ENCODE peak calls at places on chromosomes 3 and 15, in four cellular contexts. Q is endothelial cell of umbilical vein, I is GM23338, K is hepatocyte. Y is an unnamed sample.

GRCh38 chr3:3772920-3773319 is 26.3 kb upstream of the LRRN1 start:
- DNase-seq in I (no peak), Q (no peak), K (no peak), Y (no peak)

GRCh38 chr3:107816082-107816481 is 274.7 kb downstream of the CD47 start:
- DNase-seq in Q (no peak), K (no peak), I (no peak), Y (no peak)

GRCh38 chr15:89480505-89480904 is 15.9 kb downstream of the RHCG start:
- DNase-seq in Q (no peak), K (no peak), I (no peak), Y (no peak)

GRCh38 chr3:194250104-194251002 is 100.8 kb downstream of the CPN2 start:
- DNase-seq in Q (no peak), K (peak), I (no peak), Y (peak)

GRCh38 chr3:11915621-11916417 is 69.1 kb upstream of the TAMM41 start:
- DNase-seq in Q (no peak), I (no peak), K (no peak), Y (no peak)

GRCh38 chr3:170772135-170772534 is 97.9 kb downstream of the RPL22L1 start:
- DNase-seq in K (no peak), I (no peak), Q (no peak), Y (peak)

GRCh38 chr15:57559875-57560274 is 31.8 kb upstream of the MYZAP start:
- DNase-seq in I (peak), K (peak), Q (peak), Y (no peak)

GRCh38 chr3:188434594-188434993 is 280.6 kb downstream of the LPP start:
- DNase-seq in I (no peak), Q (no peak), K (no peak), Y (peak)

GRCh38 chr3:194208701-194209100 is 72.8 kb downstream of the HES1 start:
- DNase-seq in K (no peak), I (no peak), Q (no peak), Y (no peak)

GRCh38 chr3:107824822-107825371 is 265.9 kb downstream of the CD47 start:
- DNase-seq in I (no peak), K (no peak), Q (no peak), Y (no peak)

GRCh38 chr3:191369081-191370010 is 39.0 kb upstream of the UTS2B start:
- DNase-seq in I (peak), K (no peak), Q (no peak), Y (no peak)

GRCh38 chr3:156417733-156418132 is 137.2 kb downstream of the SSR3 start:
- DNase-seq in K (no peak), I (no peak), Q (no peak), Y (no peak)

GRCh38 chr3:13627681-13628080 is 78.8 kb downstream of the FBLN2 start:
- DNase-seq in I (no peak), Q (no peak), K (no peak), Y (no peak)

GRCh38 chr15:41160639-41161315 is 44.7 kb upstream of the INO80 start:
- DNase-seq in K (no peak), Q (no peak), I (no peak), Y (peak)

GRCh38 chr15:67838789-67839332 is 984 bp downstream of the RNU6-1 start:
- DNase-seq in Q (no peak), I (peak), K (peak), Y (no peak)

GRCh38 chr15:33608714-33609113 is 297.9 kb downstream of the RYR3 start:
- DNase-seq in I (peak), Q (no peak), K (peak), Y (no peak)

GRCh38 chr3:139120336-139120971 is 75.8 kb upstream of the PRR23C start:
- DNase-seq in Q (no peak), I (no peak), K (peak), Y (peak)

GRCh38 chr3:125150525-125151436 is 61.8 kb downstream of the SLC12A8 start:
- DNase-seq in K (peak), Q (peak), I (peak), Y (no peak)

GRCh38 chr15:52256930-52257733 is 38.5 kb downstream of the MYO5C start:
- DNase-seq in K (no peak), Q (no peak), I (peak), Y (no peak)

GRCh38 chr15:69597061-69597592 is 144.5 kb downstream of the RPLP1 start:
- DNase-seq in K (no peak), Q (no peak), I (no peak), Y (no peak)

GRCh38 chr3:188788621-188789081 is 383.1 kb upstream of the TPRG1 start:
- DNase-seq in K (no peak), Q (peak), I (no peak), Y (peak)

GRCh38 chr3:126781889-126782491 is 78.0 kb downstream of the CHCHD6 start:
- DNase-seq in I (no peak), K (peak), Q (no peak), Y (peak)

GRCh38 chr3:48607519-48607918 is 1.9 kb downstream of the UQCRC1 start:
- DNase-seq in Q (no peak), I (no peak), K (no peak), Y (no peak)

GRCh38 chr15:40901053-40901443 is 6.8 kb downstream of the VPS18 start:
- DNase-seq in K (no peak), I (no peak), Q (no peak), Y (no peak)

GRCh38 chr3:170222647-170223541 is 670 bp downstream of the PRKCI start:
- DNase-seq in Q (peak), I (peak), K (peak), Y (no peak)

GRCh38 chr3:60423556-60423955 is 827.7 kb downstream of the FHIT start:
- DNase-seq in K (no peak), Q (no peak), I (no peak), Y (no peak)

GRCh38 chr3:149781216-149781615 is 11.1 kb downstream of the ANKUB1 start:
- DNase-seq in Q (peak), I (no peak), K (no peak), Y (no peak)

GRCh38 chr15:26892678-26893077 is 25.8 kb downstream of the GABRA5 start:
- DNase-seq in Q (no peak), I (no peak), K (no peak), Y (no peak)

GRCh38 chr15:78004222-78004727 is 73.2 kb downstream of the TBC1D2B start:
- DNase-seq in Q (no peak), I (no peak), K (no peak), Y (no peak)

GRCh38 chr3:152497457-152497856 is 228.7 kb downstream of the MBNL1 start:
- DNase-seq in K (no peak), I (no peak), Q (peak), Y (no peak)

GRCh38 chr3:2354702-2355101 is 256.0 kb downstream of the CNTN4 start:
- DNase-seq in K (peak), Q (no peak), I (peak), Y (peak)

GRCh38 chr15:80942746-80943565 is 46.7 kb downstream of the MESD start:
- DNase-seq in I (no peak), K (no peak), Q (no peak), Y (peak)

GRCh38 chr3:123421353-123422174 is 27.3 kb downstream of the ADCY5 start:
- DNase-seq in I (no peak), K (peak), Q (no peak), Y (peak)

GRCh38 chr3:143952569-143953069 is 19.0 kb upstream of the DIPK2A start:
- DNase-seq in K (no peak), I (peak), Q (no peak), Y (no peak)

GRCh38 chr3:143956858-143957257 is 14.8 kb upstream of the DIPK2A start:
- DNase-seq in Q (no peak), I (no peak), K (no peak), Y (peak)

GRCh38 chr3:143957447-143957846 is 14.2 kb upstream of the DIPK2A start:
- DNase-seq in I (no peak), K (no peak), Q (no peak), Y (no peak)

GRCh38 chr3:143951351-143951971 is 20.2 kb upstream of the DIPK2A start:
- DNase-seq in Q (peak), I (peak), K (peak), Y (no peak)

DNA sequence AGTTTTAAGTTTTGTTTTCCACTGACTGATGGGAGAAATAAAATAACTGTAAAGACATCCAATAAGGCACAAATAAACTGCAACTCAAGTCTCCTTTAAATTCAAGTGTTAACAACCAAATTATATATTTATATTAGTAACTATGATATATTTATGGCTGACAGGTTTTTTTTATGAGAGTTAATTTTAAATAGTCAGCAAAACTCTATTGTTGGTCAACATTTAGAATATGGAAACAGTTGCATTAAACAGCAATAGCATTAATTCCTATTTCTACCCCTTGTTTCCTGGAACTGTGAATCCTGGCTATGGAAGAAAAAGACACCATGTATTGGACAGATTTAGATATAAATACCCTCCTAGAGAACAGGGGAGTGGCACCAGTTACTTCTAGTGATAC is 16.5 kb upstream of the DIPK2A start:
- DNase-seq in K (no peak), Q (no peak), I (no peak), Y (no peak)
- H2AFZ ChIP-seq in K (no peak), Q (no peak), I (no peak), Y (no peak)

GRCh38 chr15:64072812-64073211 is 20.8 kb downstream of the CIAO2A start:
- DNase-seq in I (no peak), K (peak), Q (peak), Y (no peak)
- H3K4me2 ChIP-seq in I (no peak), K (peak), Q (no peak), Y (no peak)

GRCh38 chr3:77053769-77054168 is 13.9 kb downstream of the ROBO2 start:
- DNase-seq in Q (no peak), K (peak), I (no peak), Y (no peak)

GRCh38 chr3:77059354-77059753 is 19.5 kb downstream of the ROBO2 start:
- DNase-seq in I (no peak), K (no peak), Q (no peak), Y (no peak)

GRCh38 chr3:77052733-77053680 is 13.1 kb downstream of the ROBO2 start:
- DNase-seq in Q (no peak), I (no peak), K (no peak), Y (no peak)

GRCh38 chr3:77051927-77052542 is 12.1 kb downstream of the ROBO2 start:
- DNase-seq in Q (no peak), K (no peak), I (peak), Y (no peak)

GRCh38 chr3:77055841-77056341 is 16.0 kb downstream of the ROBO2 start:
- DNase-seq in I (no peak), K (peak), Q (no peak), Y (no peak)
- H2AFZ ChIP-seq in I (no peak), K (no peak), Q (no peak), Y (no peak)

GRCh38 chr3:112640333-112640863 is 545 bp downstream of the CCDC80 start:
- DNase-seq in Q (peak), K (peak), I (no peak), Y (peak)
- H3K4me2 ChIP-seq in Q (peak), K (peak), I (peak), Y (peak)

GRCh38 chr15:90681056-90681455 is 36.1 kb upstream of the BLM start:
- DNase-seq in Q (no peak), K (no peak), I (no peak), Y (no peak)

GRCh38 chr15:90681480-90681879 is 35.7 kb upstream of the BLM start:
- DNase-seq in K (no peak), I (no peak), Q (peak), Y (peak)

GRCh38 chr15:90679959-90680358 is 37.2 kb upstream of the BLM start:
- DNase-seq in K (no peak), I (no peak), Q (no peak), Y (no peak)

GRCh38 chr15:90677807-90678790 is 39.0 kb upstream of the BLM start:
- DNase-seq in I (no peak), K (no peak), Q (no peak), Y (no peak)

GRCh38 chr15:90680371-90680935 is 36.7 kb upstream of the BLM start:
- DNase-seq in I (no peak), K (no peak), Q (no peak), Y (peak)
- H2AFZ ChIP-seq in I (no peak), K (no peak), Q (peak), Y (no peak)

GRCh38 chr3:73508330-73508954 is 116.3 kb downstream of the PDZRN3 start:
- DNase-seq in I (peak), Q (peak), K (peak), Y (peak)
- H3K4me2 ChIP-seq in I (no peak), Q (no peak), K (peak), Y (no peak)

Y was measured in astrocyte.